ENCODE peak calls at places on chromosomes 11 and 22, in seven cellular contexts. C is A549; I is kidney; B is CD8-positive, alpha-beta T cell; T is HCT116; L is uterus; P is breast epithelium. S is an unnamed sample.

GRCh38 chr22:23058063-23058462 is 12.3 kb upstream of the GNAZ start:
- DNase-seq in C (no peak), I (no peak), B (no peak), T (no peak), L (no peak), P (peak; percentile 6), S (peak; percentile 33)

GRCh38 chr11:124115782-124116616 is 749 bp downstream of the VWA5A start:
- DNase-seq in C (no peak), I (peak; percentile 72), B (no peak), T (no peak), L (no peak), P (no peak), S (no peak)

GRCh38 chr11:126482586-126483108 is 127.2 kb downstream of the ST3GAL4 start:
- DNase-seq in C (no peak), I (no peak), B (no peak), T (no peak), L (no peak), P (peak; percentile 5), S (no peak)

GRCh38 chr11:57742087-57742452 is 779 bp downstream of the SELENOH start:
- DNase-seq in C (no peak), I (no peak), B (no peak), T (no peak), L (no peak), P (no peak), S (no peak)

GRCh38 chr11:77325159-77325558 is 23.7 kb upstream of the GDPD4 start:
- DNase-seq in C (no peak), I (no peak), B (no peak), T (no peak), L (no peak), P (no peak), S (no peak)

GRCh38 chr11:117381988-117382387 is 54.3 kb downstream of the CEP164 start:
- DNase-seq in C (no peak), I (no peak), B (no peak), T (no peak), L (no peak), P (no peak), S (no peak)

GRCh38 chr11:11380883-11381282 is 27.8 kb upstream of the CSNK2A3 start:
- DNase-seq in C (no peak), I (no peak), B (no peak), T (no peak), L (no peak), P (no peak), S (no peak)

GRCh38 chr11:112524808-112525207 is 264.1 kb upstream of the PLET1 start:
- DNase-seq in C (no peak), I (peak; percentile 72), B (no peak), T (no peak), L (no peak), P (no peak), S (no peak)

GRCh38 chr11:19241260-19242183 is 777 bp upstream of the E2F8 start:
- DNase-seq in C (peak; percentile 67), I (peak; percentile 84), B (no peak), T (no peak), L (no peak), P (no peak), S (no peak)

GRCh38 chr22:37630839-37631435 is 8.5 kb upstream of the SH3BP1 start:
- DNase-seq in C (no peak), I (no peak), B (no peak), T (no peak), L (no peak), P (no peak), S (no peak)

GRCh38 chr11:121127809-121128208 is 26.8 kb downstream of the TECTA start:
- DNase-seq in C (no peak), I (no peak), B (no peak), T (no peak), L (no peak), P (no peak), S (no peak)

GRCh38 chr11:112523477-112523876 is 262.8 kb upstream of the PLET1 start:
- DNase-seq in C (no peak), I (no peak), B (no peak), T (no peak), L (no peak), P (no peak), S (no peak)

GRCh38 chr11:58770627-58771457 is 39.1 kb upstream of the GLYAT start:
- DNase-seq in C (no peak), I (no peak), B (no peak), T (peak; percentile 67), L (no peak), P (no peak), S (no peak)

GRCh38 chr22:48829908-48830307 is 997.8 kb downstream of the BRD1 start:
- DNase-seq in C (no peak), I (peak; percentile 55), B (no peak), T (no peak), L (no peak), P (no peak), S (peak; percentile 35)

GRCh38 chr11:67002297-67002913 is 20.5 kb upstream of the SYT12 start:
- DNase-seq in C (no peak), I (no peak), B (no peak), T (no peak), L (no peak), P (no peak), S (no peak)

GRCh38 chr11:92762175-92762574 is 207.3 kb upstream of the MTNR1B start:
- DNase-seq in C (no peak), I (no peak), B (no peak), T (no peak), L (no peak), P (no peak), S (no peak)

GRCh38 chr11:8110396-8110795 is 29.4 kb downstream of the TUB start:
- DNase-seq in C (no peak), I (no peak), B (no peak), T (no peak), L (no peak), P (no peak), S (no peak)

GRCh38 chr22:19893363-19893762 is 38.7 kb upstream of the GNB1L start:
- DNase-seq in C (no peak), I (peak; percentile 63), B (no peak), T (no peak), L (no peak), P (no peak), S (no peak)

GRCh38 chr22:19897726-19898515 is 43.2 kb upstream of the GNB1L start:
- DNase-seq in C (no peak), I (peak; percentile 62), B (no peak), T (no peak), L (no peak), P (no peak), S (no peak)

GRCh38 chr22:19898831-19899567 is 42.6 kb upstream of the COMT start:
- DNase-seq in C (no peak), I (no peak), B (no peak), T (no peak), L (no peak), P (no peak), S (no peak)

GRCh38 chr22:19895160-19895849 is 40.6 kb upstream of the GNB1L start:
- DNase-seq in C (no peak), I (peak; percentile 65), B (no peak), T (no peak), L (no peak), P (no peak), S (no peak)

DNA sequence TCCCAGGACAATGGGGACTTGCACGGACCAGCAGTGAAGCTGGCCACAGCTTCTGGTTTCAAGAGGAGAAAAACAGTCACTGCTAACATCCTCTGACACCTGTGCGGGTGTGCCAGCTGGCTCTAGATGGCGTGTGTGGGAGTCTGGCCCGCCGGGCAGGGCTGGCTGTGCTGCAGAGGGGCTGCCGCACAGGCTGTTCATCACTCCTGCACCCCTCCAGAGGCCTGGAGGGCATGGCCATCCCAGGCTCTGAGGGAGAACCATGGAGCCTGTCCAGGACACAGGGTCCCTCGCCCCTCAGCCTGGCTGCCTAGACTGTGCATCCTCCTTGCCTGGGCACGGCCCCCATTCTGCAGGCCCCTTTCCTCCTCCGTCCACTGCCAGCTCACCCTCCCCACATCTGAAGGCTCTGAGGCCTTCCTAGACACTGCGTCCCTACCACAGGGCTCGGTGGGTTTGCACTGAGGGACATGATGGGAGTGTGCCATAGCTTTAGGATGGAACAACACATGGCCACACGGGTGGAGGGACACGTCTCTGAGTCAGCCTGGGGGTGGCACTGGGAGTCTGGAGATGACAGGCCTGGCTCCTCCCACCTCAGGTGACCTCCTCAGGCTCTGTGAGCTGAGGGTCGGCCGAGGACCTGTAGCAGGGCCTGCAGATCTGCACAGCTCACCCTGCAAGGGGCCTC is 42.1 kb upstream of the GNB1L start:
- DNase-seq in C (no peak), I (peak; percentile 66), B (peak; percentile 24), T (no peak), L (no peak), P (no peak), S (no peak)
- TF ChIP-seq CTCF in C (no peak), I (no peak), B (no peak), T (no peak), L (no peak), P (no peak), S (no peak)

DNA sequence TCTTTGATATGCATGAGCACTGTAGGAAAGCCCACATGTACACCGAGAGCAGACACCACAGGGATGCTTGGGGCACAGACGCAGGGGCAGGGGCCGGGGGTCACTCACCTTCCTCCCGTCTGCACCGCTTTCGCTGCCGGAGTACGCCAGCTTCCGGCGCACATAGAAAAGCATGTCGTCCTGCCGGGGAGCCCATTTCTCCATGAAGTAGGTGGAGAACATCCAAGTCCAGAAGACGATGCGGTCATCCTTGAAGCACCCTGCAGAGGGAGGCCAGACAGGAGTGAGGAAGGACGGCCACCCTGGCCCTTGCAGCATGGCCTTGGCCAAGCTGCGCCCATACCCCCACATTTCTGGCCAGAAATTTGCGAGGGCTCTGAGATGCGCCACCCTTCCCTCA is 28.8 kb downstream of the KIAA0930 start:
- DNase-seq in C (peak; percentile 25), I (peak; percentile 56), B (no peak), T (no peak), L (no peak), P (no peak), S (no peak)
- H3K27ac ChIP-seq in C (peak overlapping the region; percentile 93), I (no peak overlapping the region), B (no peak overlapping the region), T (no peak overlapping the region), L (peak overlapping the region; percentile 66), P (peak overlapping the region; percentile 11), S (peak overlapping the region; percentile 72)

GRCh38 chr11:44566559-44566949 is 1.1 kb downstream of the CD82 start:
- DNase-seq in C (no peak), I (no peak), B (no peak), T (no peak), L (no peak), P (no peak), S (no peak)
- H3K4me3 ChIP-seq in C (no peak overlapping the region), I (peak overlapping the region; percentile 80), B (peak overlapping the region; percentile 89), T (no peak overlapping the region), L (no peak overlapping the region), P (peak overlapping the region; percentile 69), S (no peak overlapping the region)

GRCh38 chr11:60913793-60914619 is at the start of gene TMEM109:
- DNase-seq in C (peak; percentile 94), I (peak; percentile 95), B (peak; percentile 82), T (peak; percentile 73), L (peak; percentile 88), P (peak; percentile 75), S (peak; percentile 88)

GRCh38 chr11:60917267-60917666 is 3.3 kb downstream of the TMEM109 start:
- DNase-seq in C (no peak), I (no peak), B (no peak), T (no peak), L (no peak), P (no peak), S (no peak)

GRCh38 chr11:60914620-60915249 is 777 bp downstream of the TMEM109 start:
- DNase-seq in C (peak; percentile 48), I (peak; percentile 87), B (no peak), T (no peak), L (no peak), P (no peak), S (no peak)

GRCh38 chr11:60916669-60917206 is 2.8 kb downstream of the TMEM109 start:
- DNase-seq in C (no peak), I (peak; percentile 32), B (no peak), T (no peak), L (no peak), P (no peak), S (no peak)

GRCh38 chr11:60915250-60915914 is 1.4 kb downstream of the TMEM109 start:
- DNase-seq in C (peak; percentile 69), I (peak; percentile 90), B (peak; percentile 63), T (peak; percentile 41), L (peak; percentile 50), P (no peak), S (no peak)
- TF ChIP-seq CTCF in C (peak; percentile 51), I (peak; percentile 38), B (peak; percentile 42), T (peak; percentile 68), L (peak; percentile 17), P (no peak), S (no peak)